ENCODE peak calls at places on chromosome 10, in six cellular contexts. One of them, this sample, is unnamed. For H3K27me3 and H3K9me3, the result is how much of the 10 kb centered on the place peaks cover.

GRCh38 chr10:121710207-121710606 is 112.0 kb upstream of the FGFR2 start:
- DNase-seq in stomach: no peak
- DNase-seq in fibroblast of lung: peak
- DNase-seq in mesenchymal stem cell: no peak
- DNase-seq in ascending aorta: no peak
- DNase-seq in transverse colon: no peak
- DNase-seq in this sample: no peak

GRCh38 chr10:101693701-101694055 is 1.3 kb downstream of the FBXW4 start:
- DNase-seq in stomach: no peak
- DNase-seq in fibroblast of lung: peak
- DNase-seq in mesenchymal stem cell: peak
- DNase-seq in ascending aorta: peak
- DNase-seq in transverse colon: peak
- DNase-seq in this sample: no peak

GRCh38 chr10:92995509-92995908 is 65.1 kb upstream of the CYP26C1 start:
- DNase-seq in stomach: no peak
- DNase-seq in fibroblast of lung: no peak
- DNase-seq in mesenchymal stem cell: no peak
- DNase-seq in ascending aorta: no peak
- DNase-seq in transverse colon: no peak
- DNase-seq in this sample: no peak

GRCh38 chr10:96334888-96335526 is 23.8 kb downstream of the OPALIN start:
- DNase-seq in stomach: no peak
- DNase-seq in fibroblast of lung: peak
- DNase-seq in mesenchymal stem cell: peak
- DNase-seq in ascending aorta: no peak
- DNase-seq in transverse colon: no peak
- DNase-seq in this sample: no peak

GRCh38 chr10:99854860-99855259 is 72.4 kb downstream of the ABCC2 start:
- DNase-seq in stomach: no peak
- DNase-seq in fibroblast of lung: peak
- DNase-seq in mesenchymal stem cell: peak
- DNase-seq in ascending aorta: no peak
- DNase-seq in transverse colon: no peak
- DNase-seq in this sample: no peak

GRCh38 chr10:113028393-113029054 is 78.5 kb downstream of the TCF7L2 start:
- DNase-seq in stomach: no peak
- DNase-seq in fibroblast of lung: no peak
- DNase-seq in mesenchymal stem cell: peak
- DNase-seq in ascending aorta: no peak
- DNase-seq in transverse colon: no peak
- DNase-seq in this sample: no peak

GRCh38 chr10:101818958-101819633 is 852 bp upstream of the OGA start:
- DNase-seq in stomach: no peak
- DNase-seq in fibroblast of lung: no peak
- DNase-seq in mesenchymal stem cell: peak
- DNase-seq in ascending aorta: no peak
- DNase-seq in transverse colon: peak
- DNase-seq in this sample: no peak

GRCh38 chr10:2949948-2950354 is 117.4 kb upstream of the PFKP start:
- DNase-seq in stomach: no peak
- DNase-seq in fibroblast of lung: peak
- DNase-seq in mesenchymal stem cell: no peak
- DNase-seq in ascending aorta: no peak
- DNase-seq in transverse colon: no peak
- DNase-seq in this sample: no peak

GRCh38 chr10:44202952-44203351 is 181.9 kb downstream of the CXCL12 start:
- DNase-seq in stomach: no peak
- DNase-seq in fibroblast of lung: no peak
- DNase-seq in mesenchymal stem cell: no peak
- DNase-seq in ascending aorta: no peak
- DNase-seq in transverse colon: no peak
- DNase-seq in this sample: no peak

GRCh38 chr10:132462463-132463332 is 65.7 kb downstream of the PWWP2B start:
- DNase-seq in stomach: no peak
- DNase-seq in fibroblast of lung: no peak
- DNase-seq in mesenchymal stem cell: no peak
- DNase-seq in ascending aorta: no peak
- DNase-seq in transverse colon: no peak
- DNase-seq in this sample: no peak

GRCh38 chr10:124883510-124884321 is 58.2 kb upstream of the ZRANB1 start:
- DNase-seq in stomach: no peak
- DNase-seq in fibroblast of lung: no peak
- DNase-seq in mesenchymal stem cell: no peak
- DNase-seq in ascending aorta: no peak
- DNase-seq in transverse colon: no peak
- DNase-seq in this sample: no peak

GRCh38 chr10:18437486-18437885 is 213.9 kb downstream of the NSUN6 start:
- DNase-seq in stomach: no peak
- DNase-seq in fibroblast of lung: peak
- DNase-seq in mesenchymal stem cell: no peak
- DNase-seq in ascending aorta: no peak
- DNase-seq in transverse colon: no peak
- DNase-seq in this sample: no peak

GRCh38 chr10:114405011-114405350 is 679 bp upstream of the AFAP1L2 start:
- DNase-seq in stomach: peak
- DNase-seq in fibroblast of lung: no peak
- DNase-seq in mesenchymal stem cell: no peak
- DNase-seq in ascending aorta: peak
- DNase-seq in transverse colon: peak
- DNase-seq in this sample: no peak
- H3K27me3 ChIP-seq in stomach: under half
- H3K27me3 ChIP-seq in fibroblast of lung: under half
- H3K27me3 ChIP-seq in mesenchymal stem cell: under half
- H3K27me3 ChIP-seq in ascending aorta: under half
- H3K27me3 ChIP-seq in transverse colon: under half
- H3K27me3 ChIP-seq in this sample: under half

GRCh38 chr10:130723704-130724103 is 587.5 kb downstream of the GLRX3 start:
- DNase-seq in stomach: no peak
- DNase-seq in fibroblast of lung: no peak
- DNase-seq in mesenchymal stem cell: no peak
- DNase-seq in ascending aorta: no peak
- DNase-seq in transverse colon: no peak
- DNase-seq in this sample: no peak

GRCh38 chr10:130728531-130729215 is 582.8 kb downstream of the TCERG1L start:
- DNase-seq in stomach: no peak
- DNase-seq in fibroblast of lung: no peak
- DNase-seq in mesenchymal stem cell: no peak
- DNase-seq in ascending aorta: no peak
- DNase-seq in transverse colon: no peak
- DNase-seq in this sample: no peak

GRCh38 chr10:130726996-130727725 is 584.4 kb downstream of the TCERG1L start:
- DNase-seq in stomach: no peak
- DNase-seq in fibroblast of lung: no peak
- DNase-seq in mesenchymal stem cell: no peak
- DNase-seq in ascending aorta: no peak
- DNase-seq in transverse colon: no peak
- DNase-seq in this sample: no peak

GRCh38 chr10:130727766-130728490 is 583.6 kb downstream of the TCERG1L start:
- DNase-seq in stomach: no peak
- DNase-seq in fibroblast of lung: no peak
- DNase-seq in mesenchymal stem cell: no peak
- DNase-seq in ascending aorta: no peak
- DNase-seq in transverse colon: no peak
- DNase-seq in this sample: no peak

GRCh38 chr10:130725474-130725970 is 586.0 kb downstream of the TCERG1L start:
- DNase-seq in stomach: no peak
- DNase-seq in fibroblast of lung: no peak
- DNase-seq in mesenchymal stem cell: no peak
- DNase-seq in ascending aorta: no peak
- DNase-seq in transverse colon: no peak
- DNase-seq in this sample: no peak
- H3K9me3 ChIP-seq in stomach: under half
- H3K9me3 ChIP-seq in fibroblast of lung: under half
- H3K9me3 ChIP-seq in mesenchymal stem cell: under half
- H3K9me3 ChIP-seq in ascending aorta: under half
- H3K9me3 ChIP-seq in transverse colon: under half
- H3K9me3 ChIP-seq in this sample: under half

GRCh38 chr10:119772347-119772746 is 46.5 kb downstream of the INPP5F start:
- DNase-seq in stomach: no peak
- DNase-seq in fibroblast of lung: no peak
- DNase-seq in mesenchymal stem cell: no peak
- DNase-seq in ascending aorta: no peak
- DNase-seq in transverse colon: no peak
- DNase-seq in this sample: no peak
- H3K27me3 ChIP-seq in stomach: under half
- H3K27me3 ChIP-seq in fibroblast of lung: under half
- H3K27me3 ChIP-seq in mesenchymal stem cell: under half
- H3K27me3 ChIP-seq in ascending aorta: under half
- H3K27me3 ChIP-seq in transverse colon: under half
- H3K27me3 ChIP-seq in this sample: under half

DNA sequence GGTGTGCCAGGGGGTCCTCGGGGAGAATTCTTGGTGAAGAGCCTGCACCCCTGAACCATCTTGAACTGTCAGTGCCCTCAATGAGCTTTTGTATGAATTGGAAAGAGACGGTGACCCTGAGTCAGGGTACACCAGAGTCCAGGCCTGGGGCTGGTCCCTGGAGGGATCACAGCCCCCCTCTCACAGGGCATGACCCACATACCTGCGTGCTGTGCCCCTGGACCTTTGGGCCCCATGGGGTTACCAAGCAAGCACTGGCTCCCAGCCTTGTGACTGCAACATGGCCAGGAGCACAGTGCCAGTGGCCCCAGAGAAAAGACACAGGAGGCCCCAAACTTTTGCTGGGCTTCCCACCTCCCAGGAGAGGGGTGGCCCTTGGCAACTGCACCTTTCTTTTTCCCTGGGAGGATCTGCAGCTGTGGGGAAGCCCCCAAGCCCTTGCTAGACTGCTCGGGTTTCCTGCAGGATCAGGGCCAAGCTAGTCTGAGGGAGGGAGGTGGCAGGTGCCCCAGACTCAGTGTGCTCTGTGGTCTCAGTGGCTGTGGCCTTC is 153.5 kb downstream of the ZNF248 start:
- DNase-seq in stomach: no peak
- DNase-seq in fibroblast of lung: no peak
- DNase-seq in mesenchymal stem cell: no peak
- DNase-seq in ascending aorta: no peak
- DNase-seq in transverse colon: no peak
- DNase-seq in this sample: no peak
- H3K9me3 ChIP-seq in stomach: under half
- H3K9me3 ChIP-seq in fibroblast of lung: under half
- H3K9me3 ChIP-seq in mesenchymal stem cell: under half
- H3K9me3 ChIP-seq in ascending aorta: under half
- H3K9me3 ChIP-seq in transverse colon: under half
- H3K9me3 ChIP-seq in this sample: under half

GRCh38 chr10:47414752-47415519 is 30.8 kb upstream of the ZNF488 start:
- DNase-seq in stomach: no peak
- DNase-seq in fibroblast of lung: no peak
- DNase-seq in mesenchymal stem cell: no peak
- DNase-seq in ascending aorta: no peak
- DNase-seq in transverse colon: no peak
- DNase-seq in this sample: no peak
- H3K27me3 ChIP-seq in stomach: under half
- H3K27me3 ChIP-seq in fibroblast of lung: under half
- H3K27me3 ChIP-seq in mesenchymal stem cell: under half
- H3K27me3 ChIP-seq in ascending aorta: under half
- H3K27me3 ChIP-seq in transverse colon: under half
- H3K27me3 ChIP-seq in this sample: under half

DNA sequence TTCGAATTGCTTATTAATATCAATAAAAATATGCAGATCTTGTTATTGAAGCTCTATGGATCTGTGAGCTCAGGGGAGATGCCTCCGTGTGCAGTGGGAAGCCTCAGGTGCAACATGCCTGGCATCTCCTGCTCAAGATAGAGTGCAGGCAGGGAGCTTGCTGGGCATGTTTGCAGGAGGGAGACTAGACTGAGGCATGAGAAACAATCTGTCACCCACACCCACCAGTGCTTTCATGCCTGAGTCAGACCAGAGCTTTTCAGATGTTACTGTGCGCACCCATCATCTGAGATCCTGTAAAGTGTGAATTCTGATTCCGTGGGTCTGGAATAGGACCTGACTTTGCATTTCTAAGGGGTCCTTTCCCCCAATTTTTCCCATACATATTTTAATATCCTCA is 62.0 kb downstream of the ZNF33B start:
- DNase-seq in stomach: no peak
- DNase-seq in fibroblast of lung: no peak
- DNase-seq in mesenchymal stem cell: no peak
- DNase-seq in ascending aorta: no peak
- DNase-seq in transverse colon: no peak
- DNase-seq in this sample: no peak
- H3K9me3 ChIP-seq in stomach: under half
- H3K9me3 ChIP-seq in fibroblast of lung: under half
- H3K9me3 ChIP-seq in mesenchymal stem cell: under half
- H3K9me3 ChIP-seq in ascending aorta: under half
- H3K9me3 ChIP-seq in transverse colon: under half
- H3K9me3 ChIP-seq in this sample: under half

DNA sequence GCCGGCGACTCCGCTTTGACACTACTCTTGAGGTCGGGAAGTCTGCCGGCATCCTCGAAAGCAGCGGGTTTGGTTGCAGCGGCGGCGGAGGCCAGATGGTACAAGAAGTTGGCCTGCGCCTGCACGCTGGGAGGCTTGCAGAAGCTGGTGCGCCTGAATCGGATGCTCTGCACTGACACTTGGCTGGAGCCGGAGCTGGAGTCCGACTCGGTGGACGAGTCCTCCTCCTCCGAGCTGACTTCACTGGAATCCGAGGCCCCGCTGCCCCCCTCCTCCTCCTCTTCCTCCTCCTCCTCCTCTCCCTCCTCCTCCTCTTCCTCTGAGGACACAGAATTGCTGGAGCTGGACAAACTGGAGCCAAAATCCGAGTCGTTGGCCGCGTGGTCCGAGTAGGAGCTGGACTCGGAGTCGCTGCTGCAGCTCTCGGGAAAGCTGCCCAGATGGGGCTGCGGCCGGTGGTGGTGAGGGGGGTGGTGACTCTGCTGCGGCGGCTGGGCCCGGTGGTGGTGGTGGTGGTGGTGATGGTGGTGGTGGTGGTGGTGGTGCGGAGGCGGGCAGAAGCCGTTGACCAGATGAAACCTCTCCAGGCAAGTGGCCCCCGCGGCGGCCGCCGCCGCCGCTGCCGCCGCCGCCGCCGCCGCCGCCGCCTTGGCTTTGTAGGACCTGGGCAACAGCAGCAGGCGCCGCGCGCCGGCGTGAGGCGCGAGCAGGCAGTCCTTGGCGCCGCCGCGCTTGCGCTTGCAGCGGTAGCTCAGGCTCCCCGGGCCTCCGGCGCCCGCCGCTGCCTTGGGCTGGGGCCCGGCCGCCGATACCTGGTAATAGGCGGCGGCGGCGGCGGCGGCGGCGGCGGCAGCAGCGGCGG is 9.0 kb downstream of the SKIDA1 start:
- DNase-seq in stomach: peak
- DNase-seq in fibroblast of lung: peak
- DNase-seq in mesenchymal stem cell: peak
- DNase-seq in ascending aorta: peak
- DNase-seq in transverse colon: peak
- DNase-seq in this sample: no peak
- H3K27me3 ChIP-seq in stomach: half or more
- H3K27me3 ChIP-seq in fibroblast of lung: under half
- H3K27me3 ChIP-seq in mesenchymal stem cell: under half
- H3K27me3 ChIP-seq in ascending aorta: under half
- H3K27me3 ChIP-seq in transverse colon: half or more
- H3K27me3 ChIP-seq in this sample: under half

GRCh38 chr10:106513328-106513727 is 651.2 kb downstream of the SORCS1 start:
- DNase-seq in stomach: no peak
- DNase-seq in fibroblast of lung: peak
- DNase-seq in mesenchymal stem cell: no peak
- DNase-seq in ascending aorta: no peak
- DNase-seq in transverse colon: no peak
- DNase-seq in this sample: no peak
- H3K9me3 ChIP-seq in stomach: under half
- H3K9me3 ChIP-seq in fibroblast of lung: under half
- H3K9me3 ChIP-seq in mesenchymal stem cell: under half
- H3K9me3 ChIP-seq in ascending aorta: under half
- H3K9me3 ChIP-seq in transverse colon: under half
- H3K9me3 ChIP-seq in this sample: under half

This sample was measured in esophagus squamous epithelium.